ENCODE peak calls at places on chromosomes 4 and X, in five cellular contexts. U is astrocyte of the cerebellum, J is T-helper 1 cell, V is cerebellum, G is non-pigmented ciliary epithelial cell. L is an unnamed sample.

GRCh38 chr4:78345237-78345636 is 206.3 kb upstream of the ANXA3 start:
- DNase-seq in V (no peak), J (no peak), G (peak; percentile 8), U (no peak), L (no peak)

GRCh38 chr4:109025471-109026076 is 262.7 kb upstream of the ETNPPL start:
- DNase-seq in J (no peak), V (no peak), G (no peak), U (no peak), L (no peak)

GRCh38 chr4:103204114-103204513 is 6.0 kb upstream of the CENPE start:
- DNase-seq in G (no peak), V (no peak), J (no peak), U (no peak), L (no peak)

GRCh38 chr4:26410385-26411293 is 79.6 kb downstream of the CCKAR start:
- DNase-seq in U (peak; percentile 62), G (no peak), J (no peak), V (peak; percentile 60), L (no peak)

GRCh38 chrX:11770320-11770719 is 12.3 kb downstream of the MSL3 start:
- DNase-seq in J (peak; percentile 29), U (peak; percentile 26), G (no peak), V (peak; percentile 54), L (peak; percentile 34)

GRCh38 chrX:128458888-128459287 is 406.7 kb upstream of the ACTRT1 start:
- DNase-seq in U (peak; percentile 22), G (peak; percentile 50), J (no peak), V (no peak), L (no peak)

GRCh38 chrX:38819709-38820108 is 18.4 kb downstream of the MID1IP1 start:
- DNase-seq in G (no peak), J (no peak), U (no peak), V (no peak), L (no peak)

GRCh38 chrX:9320940-9321339 is 143.9 kb upstream of the TBL1X start:
- DNase-seq in U (no peak), G (no peak), J (no peak), V (no peak), L (no peak)

GRCh38 chr4:181619651-181620050 is 623.6 kb upstream of the TENM3 start:
- DNase-seq in G (no peak), J (no peak), U (no peak), V (no peak), L (no peak)

GRCh38 chrX:18995216-18995615 is 11.3 kb upstream of the PHKA2 start:
- DNase-seq in V (no peak), U (no peak), G (no peak), J (no peak), L (no peak)

GRCh38 chrX:42247241-42247640 is 323.9 kb upstream of the CASK start:
- DNase-seq in V (no peak), U (no peak), J (no peak), G (no peak), L (no peak)

GRCh38 chr4:101911616-101912015 is 121.1 kb downstream of the BANK1 start:
- DNase-seq in V (no peak), G (no peak), U (no peak), J (no peak), L (no peak)

GRCh38 chr4:123353656-123354055 is 42.9 kb upstream of the SPRY1 start:
- DNase-seq in G (no peak), U (no peak), J (no peak), V (no peak), L (no peak)

GRCh38 chrX:150155396-150156048 is 207.6 kb upstream of the MAMLD1 start:
- DNase-seq in V (no peak), U (no peak), J (no peak), G (no peak), L (no peak)

L was measured in activated CD4-positive, alpha-beta T cell treated with anti-CD3 and anti-CD28 coated beads, Interleukin-2, amount 50 U/mL, for 4 hours.